ENCODE peak calls at places on chromosomes 2 and 18, in five cellular contexts. B, V, I, U and L are unnamed samples.

GRCh38 chr2:197909377-197909776 is 105.0 kb downstream of the PLCL1 start:
- DNase-seq in B (peak), V (no peak), I (no peak), U (no peak), L (no peak)

GRCh38 chr18:79988925-79989361 is 580 bp upstream of the TXNL4A start:
- DNase-seq in B (peak), V (no peak), I (no peak), U (no peak), L (no peak)

GRCh38 chr2:8160959-8161358 is 520.9 kb upstream of the ID2 start:
- DNase-seq in B (no peak), V (no peak), I (no peak), U (no peak), L (no peak)

GRCh38 chr18:58997811-58998337 is 133.2 kb downstream of the ZNF532 start:
- DNase-seq in B (no peak), V (no peak), I (no peak), U (no peak), L (no peak)

GRCh38 chr2:138095336-138095735 is 131.1 kb downstream of the HNMT start:
- DNase-seq in B (no peak), V (no peak), I (no peak), U (no peak), L (no peak)

GRCh38 chr2:218658671-218659257 is 659 bp downstream of the ZNF142 start:
- DNase-seq in B (peak), V (no peak), I (peak), U (peak), L (peak)

GRCh38 chr2:28281739-28282138 is 110.9 kb upstream of the FOSL2 start:
- DNase-seq in B (no peak), V (no peak), I (no peak), U (no peak), L (no peak)

GRCh38 chr2:172416447-172417058 is 10.8 kb upstream of the ITGA6 start:
- DNase-seq in B (no peak), V (no peak), I (no peak), U (no peak), L (no peak)

GRCh38 chr18:10047237-10047636 is 133.4 kb downstream of the VAPA start:
- DNase-seq in B (no peak), V (no peak), I (no peak), U (no peak), L (no peak)

GRCh38 chr2:3025984-3026383 is 351.6 kb downstream of the EIPR1 start:
- DNase-seq in B (no peak), V (no peak), I (no peak), U (no peak), L (no peak)

GRCh38 chr2:191171708-191172355 is 21.0 kb upstream of the STAT4 start:
- DNase-seq in B (no peak), V (no peak), I (no peak), U (no peak), L (no peak)

GRCh38 chr18:45619062-45619825 is 4.0 kb downstream of the SLC14A2 start:
- DNase-seq in B (no peak), V (no peak), I (no peak), U (no peak), L (no peak)

GRCh38 chr2:44277541-44277940 is 2.3 kb downstream of the SLC3A1 start:
- DNase-seq in B (no peak), V (no peak), I (no peak), U (no peak), L (no peak)

GRCh38 chr2:26438526-26438925 is 36.8 kb downstream of the DRC1 start:
- DNase-seq in B (peak), V (no peak), I (no peak), U (no peak), L (no peak)

GRCh38 chr2:112621792-112622527 is 23.8 kb upstream of the SLC20A1 start:
- DNase-seq in B (no peak), V (no peak), I (no peak), U (no peak), L (no peak)

GRCh38 chr18:73824684-73825083 is 322.9 kb downstream of the FBXO15 start:
- DNase-seq in B (no peak), V (no peak), I (no peak), U (no peak), L (no peak)

GRCh38 chr18:62710417-62710816 is 4.9 kb upstream of the PHLPP1 start:
- DNase-seq in B (no peak), V (no peak), I (no peak), U (peak), L (no peak)

GRCh38 chr2:146952691-146953090 is 892.1 kb upstream of the ACVR2A start:
- DNase-seq in B (no peak), V (no peak), I (no peak), U (no peak), L (no peak)